ENCODE peak calls at places on chromosomes 3 and 15, in eight cellular contexts. H is GM10248, I is colonic mucosa, A is retinal pigment epithelial cell, G is lower lobe of right lung, N is upper lobe of left lung, Y is astrocyte, M is HFF-Myc. X is an unnamed sample.

GRCh38 chr3:31232049-31233040 is 300.4 kb upstream of the STT3B start:
- DNase-seq in H (peak; percentile 42), I (no peak), A (no peak), G (no peak), N (peak; percentile 57), Y (peak; percentile 21), M (no peak), X (no peak)

GRCh38 chr3:159604151-159604581 is 384.5 kb upstream of the IL12A start:
- DNase-seq in H (no peak), I (no peak), A (no peak), G (peak; percentile 47), N (no peak), Y (peak; percentile 71), M (no peak), X (no peak)

GRCh38 chr15:100043069-100043641 is 298.6 kb downstream of the ADAMTS17 start:
- DNase-seq in H (no peak), I (no peak), A (peak; percentile 58), G (no peak), N (no peak), Y (peak; percentile 87), M (no peak), X (no peak)

GRCh38 chr3:138817685-138818084 is 17.0 kb downstream of the PIK3CB start:
- DNase-seq in H (no peak), I (no peak), A (no peak), G (no peak), N (peak; percentile 33), Y (no peak), M (no peak), X (no peak)

GRCh38 chr3:146090521-146090920 is 70.5 kb downstream of the PLOD2 start:
- DNase-seq in H (no peak), I (no peak), A (no peak), G (no peak), N (no peak), Y (no peak), M (no peak), X (no peak)

GRCh38 chr15:100708916-100709315 is 106.5 kb downstream of the ASB7 start:
- DNase-seq in H (no peak), I (no peak), A (no peak), G (no peak), N (no peak), Y (no peak), M (no peak), X (no peak)

GRCh38 chr3:194779729-194780224 is 94.1 kb downstream of the FAM43A start:
- DNase-seq in H (no peak), I (no peak), A (no peak), G (no peak), N (no peak), Y (peak; percentile 30), M (no peak), X (no peak)

GRCh38 chr15:98809273-98809672 is 160.9 kb downstream of the IGF1R start:
- DNase-seq in H (no peak), I (no peak), A (no peak), G (no peak), N (no peak), Y (no peak), M (no peak), X (no peak)

GRCh38 chr3:190369701-190370295 is 18.2 kb upstream of the CLDN16 start:
- DNase-seq in H (no peak), I (no peak), A (no peak), G (no peak), N (no peak), Y (no peak), M (no peak), X (no peak)

GRCh38 chr3:185353823-185354614 is 8.9 kb upstream of the MAP3K13 start:
- DNase-seq in H (peak; percentile 74), I (peak; percentile 83), A (no peak), G (peak; percentile 73), N (peak; percentile 85), Y (no peak), M (peak; percentile 36), X (peak; percentile 77)

GRCh38 chr15:95600367-95600766 is 730.1 kb upstream of the NR2F2 start:
- DNase-seq in H (no peak), I (no peak), A (no peak), G (no peak), N (no peak), Y (no peak), M (no peak), X (no peak)

GRCh38 chr3:20837676-20838302 is 651.8 kb upstream of the SGO1 start:
- DNase-seq in H (no peak), I (no peak), A (no peak), G (no peak), N (no peak), Y (no peak), M (no peak), X (no peak)

GRCh38 chr3:100893590-100893989 is 99.6 kb downstream of the ABI3BP start:
- DNase-seq in H (no peak), I (no peak), A (no peak), G (peak; percentile 46), N (no peak), Y (no peak), M (no peak), X (peak; percentile 56)

GRCh38 chr3:159629329-159630084 is 359.1 kb upstream of the IL12A start:
- DNase-seq in H (no peak), I (no peak), A (no peak), G (no peak), N (peak; percentile 60), Y (no peak), M (no peak), X (no peak)

GRCh38 chr15:44780608-44781007 is 44.3 kb downstream of the TRIM69 start:
- DNase-seq in H (no peak), I (no peak), A (no peak), G (no peak), N (no peak), Y (no peak), M (no peak), X (no peak)

GRCh38 chr15:60079210-60079609 is 75.1 kb downstream of the FOXB1 start:
- DNase-seq in H (no peak), I (no peak), A (no peak), G (no peak), N (no peak), Y (no peak), M (no peak), X (peak; percentile 11)

GRCh38 chr3:108242776-108243175 is 20.6 kb upstream of the IFT57 start:
- DNase-seq in H (no peak), I (no peak), A (no peak), G (no peak), N (no peak), Y (no peak), M (no peak), X (no peak)

GRCh38 chr3:116896116-116896515 is 186.5 kb downstream of the TUSC7 start:
- DNase-seq in H (no peak), I (no peak), A (no peak), G (no peak), N (no peak), Y (no peak), M (no peak), X (no peak)

GRCh38 chr3:111676177-111677021 is 81.3 kb upstream of the ZBED2 start:
- DNase-seq in H (no peak), I (peak; percentile 88), A (no peak), G (no peak), N (no peak), Y (peak; percentile 75), M (no peak), X (no peak)

GRCh38 chr15:45481151-45481550 is 41.4 kb downstream of the SLC30A4 start:
- DNase-seq in H (no peak), I (no peak), A (no peak), G (no peak), N (no peak), Y (no peak), M (no peak), X (no peak)

GRCh38 chr3:57434041-57434440 is 110.1 kb downstream of the DNAH12 start:
- DNase-seq in H (no peak), I (no peak), A (no peak), G (no peak), N (no peak), Y (peak; percentile 15), M (peak; percentile 5), X (no peak)
- TF ChIP-seq CTCF in H (no peak), I (peak; percentile 28), A (peak; percentile 71), G (peak; percentile 26), N (no peak), Y (peak; percentile 55), M (peak; percentile 41), X (peak; percentile 62)

GRCh38 chr15:81182031-81182745 is 14.5 kb upstream of the IL16 start:
- DNase-seq in H (no peak), I (no peak), A (no peak), G (no peak), N (no peak), Y (no peak), M (no peak), X (no peak)

GRCh38 chr15:81184188-81184587 is 12.5 kb upstream of the IL16 start:
- DNase-seq in H (no peak), I (no peak), A (no peak), G (peak; percentile 73), N (peak; percentile 47), Y (peak; percentile 20), M (no peak), X (no peak)

GRCh38 chr15:81181220-81181619 is 15.5 kb upstream of the IL16 start:
- DNase-seq in H (no peak), I (no peak), A (no peak), G (no peak), N (no peak), Y (no peak), M (no peak), X (no peak)

GRCh38 chr15:81183403-81183760 is 13.3 kb upstream of the IL16 start:
- DNase-seq in H (no peak), I (no peak), A (no peak), G (no peak), N (no peak), Y (no peak), M (no peak), X (no peak)

DNA sequence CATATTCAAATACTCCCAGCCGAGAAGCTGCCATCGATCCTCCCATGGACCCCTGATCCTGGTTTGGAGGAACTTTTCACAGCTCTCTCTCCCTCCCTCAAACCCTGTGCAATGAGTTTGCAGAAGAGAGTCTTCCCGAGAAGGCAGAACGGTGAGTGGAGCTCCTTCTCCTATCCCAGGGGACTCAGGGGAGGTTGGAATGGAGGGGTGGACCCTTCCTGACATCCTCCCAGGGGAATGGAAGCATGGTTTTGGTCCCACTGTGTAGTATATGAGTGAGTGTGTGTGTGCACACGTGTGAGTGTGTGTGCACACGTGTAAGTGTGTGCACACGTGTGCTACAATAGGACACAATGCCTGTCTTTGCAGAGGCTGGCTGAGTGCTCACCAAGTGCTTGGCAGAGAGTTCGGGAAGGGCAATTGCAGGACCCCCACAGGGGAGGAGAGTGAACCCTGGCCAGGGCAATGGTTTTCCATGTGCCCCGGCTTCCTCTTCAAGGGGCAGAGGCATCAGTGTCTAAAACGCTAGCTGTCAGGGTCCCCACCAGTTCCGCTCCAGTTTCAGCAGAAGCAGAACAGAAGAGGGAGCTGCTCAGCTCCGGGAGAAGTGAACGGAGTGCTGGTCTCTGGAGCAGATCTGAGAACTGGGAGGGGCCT is 13.8 kb upstream of the IL16 start:
- DNase-seq in H (no peak), I (no peak), A (no peak), G (no peak), N (peak; percentile 24), Y (no peak), M (no peak), X (no peak)
- TF ChIP-seq CTCF in H (no peak), I (no peak), A (no peak), G (no peak), N (no peak), Y (no peak), M (peak; percentile 12), X (no peak)

GRCh38 chr3:32313723-32314473 is 75.4 kb downstream of the CMTM8 start:
- DNase-seq in H (no peak), I (no peak), A (no peak), G (no peak), N (no peak), Y (peak; percentile 37), M (no peak), X (no peak)
- TF ChIP-seq CTCF in H (no peak), I (no peak), A (no peak), G (no peak), N (no peak), Y (no peak), M (no peak), X (no peak)

GRCh38 chr3:52041118-52041847 is 15.1 kb downstream of the DUSP7 start:
- DNase-seq in H (no peak), I (no peak), A (no peak), G (no peak), N (no peak), Y (no peak), M (no peak), X (no peak)
- TF ChIP-seq CTCF in H (no peak), I (no peak), A (peak; percentile 57), G (no peak), N (no peak), Y (no peak), M (peak; percentile 16), X (no peak)

X was measured in endothelial cell.